ENCODE peak calls at places on chromosomes 11 and 22, in seven cellular contexts. W is bronchial epithelial cell, Z is heart left ventricle, Q is Karpas-422, V is GM23248, O is GM23338, P is left ventricle myocardium inferior. L is an unnamed sample. For H3K36me3, the result is how much of the 10 kb centered on the place peaks cover.

GRCh38 chr22:41411021-41411851 is 29.5 kb downstream of the TEF start:
- DNase-seq in Q (no peak), P (peak), W (no peak), O (no peak), Z (peak), V (peak), L (peak)

GRCh38 chr11:3840870-3841425 is at the start of gene RHOG:
- DNase-seq in O (peak), Q (peak), Z (peak), W (peak), P (peak), V (peak), L (peak)

GRCh38 chr11:116787786-116788486 is at the start of gene ZPR1:
- DNase-seq in Q (peak), V (peak), W (peak), O (peak), P (peak), Z (peak), L (peak)

GRCh38 chr11:35740061-35740824 is 77.7 kb downstream of the TRIM44 start:
- DNase-seq in V (no peak), W (no peak), O (no peak), Q (no peak), Z (no peak), P (no peak), L (no peak)

GRCh38 chr11:61183645-61184044 is 19.7 kb upstream of the PGA3 start:
- DNase-seq in O (no peak), Q (no peak), V (no peak), W (no peak), Z (no peak), P (no peak), L (no peak)

GRCh38 chr11:35272391-35272821 is 133.4 kb downstream of the CD44 start:
- DNase-seq in O (no peak), W (no peak), V (no peak), Z (no peak), Q (no peak), P (no peak), L (no peak)

GRCh38 chr11:42595856-42596255 is 715.9 kb upstream of the API5 start:
- DNase-seq in W (no peak), P (no peak), Z (no peak), O (peak), V (no peak), Q (no peak), L (peak)

GRCh38 chr11:30000986-30001385 is 15.8 kb downstream of the KCNA4 start:
- DNase-seq in Z (peak), W (no peak), Q (no peak), P (no peak), V (no peak), O (peak), L (no peak)

GRCh38 chr11:126114486-126115252 is 52.0 kb upstream of the CDON start:
- DNase-seq in Z (no peak), O (no peak), V (peak), Q (no peak), W (no peak), P (no peak), L (no peak)

GRCh38 chr11:131710511-131710910 is 340.1 kb downstream of the NTM start:
- DNase-seq in W (peak), Q (no peak), P (no peak), O (no peak), Z (no peak), V (peak), L (no peak)

GRCh38 chr11:118448294-118448693 is 12.0 kb downstream of the KMT2A start:
- DNase-seq in W (peak), O (no peak), Q (no peak), P (no peak), Z (no peak), V (peak), L (no peak)
- H3K4me3 ChIP-seq in W (no peak), O (no peak), Q (no peak), P (no peak), Z (no peak), V (peak), L (no peak)

DNA sequence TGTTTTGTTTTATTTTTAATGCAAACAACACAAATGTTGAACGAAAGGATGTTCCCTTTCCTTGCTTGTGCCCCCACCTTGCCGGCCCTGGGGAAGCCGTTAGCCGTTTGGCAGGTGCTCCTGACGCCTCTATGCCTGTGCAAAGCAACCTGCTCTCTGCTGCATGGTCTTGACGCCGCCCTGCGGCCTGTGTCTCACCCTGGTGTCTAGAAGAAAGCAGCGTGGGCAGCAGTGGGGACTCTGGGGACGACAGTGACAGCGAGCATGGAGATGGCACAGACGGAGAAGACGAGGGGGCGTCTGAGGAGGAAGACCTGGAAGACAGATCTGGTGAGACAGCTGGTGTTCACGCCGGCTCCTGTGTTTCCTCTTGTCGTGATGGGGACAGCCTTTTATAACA is 5.5 kb downstream of the PHRF1 start:
- DNase-seq in Z (no peak), V (no peak), O (no peak), Q (no peak), P (no peak), W (no peak), L (no peak)
- H3K36me3 ChIP-seq in Z (under half), V (under half), O (under half), Q (under half), P (under half), W (under half), L (under half)

DNA sequence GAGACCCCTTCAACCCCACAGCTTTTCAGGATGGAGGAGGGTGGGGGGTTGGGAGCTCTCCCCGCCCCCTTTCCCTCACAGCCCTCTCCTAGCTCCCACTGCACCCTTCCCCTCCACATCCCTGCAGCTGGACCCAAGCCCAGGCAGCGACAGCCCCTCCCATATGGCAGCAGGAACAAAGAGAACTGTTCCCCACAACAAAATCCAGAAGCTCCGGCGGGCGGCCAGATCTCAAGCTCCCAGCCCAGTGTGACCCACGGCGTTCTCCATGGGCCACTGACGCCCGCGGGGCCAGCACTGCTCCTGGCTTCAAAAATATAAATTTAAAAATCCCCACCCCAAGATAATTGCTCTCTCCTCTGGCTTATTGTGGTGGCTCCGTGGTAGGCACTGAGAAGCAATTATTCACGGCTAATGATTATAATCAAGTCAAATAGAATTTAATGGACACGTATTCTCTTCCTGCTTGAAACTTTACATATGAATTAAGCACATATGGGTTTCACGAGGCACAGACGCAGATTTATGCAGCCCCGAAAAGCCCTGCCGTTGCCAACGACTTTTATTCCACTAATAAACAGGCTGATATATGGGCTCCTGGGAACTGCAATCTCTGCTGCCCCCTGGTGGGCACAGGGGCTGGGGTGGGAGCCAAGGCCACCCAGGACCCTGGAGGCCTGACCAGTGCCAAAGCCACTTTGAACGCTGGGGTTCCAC is 17.6 kb downstream of the MACROD1 start:
- DNase-seq in P (peak), W (peak), V (peak), O (peak), Q (peak), Z (peak), L (peak)
- H3K4me3 ChIP-seq in P (peak), W (no peak), V (peak), O (peak), Q (no peak), Z (peak), L (no peak)

GRCh38 chr22:46826438-46826837 is 64.0 kb downstream of the TBC1D22A start:
- DNase-seq in Q (no peak), W (no peak), Z (no peak), V (no peak), O (no peak), P (no peak), L (peak)
- H3K36me3 ChIP-seq in Q (half or more), W (under half), Z (under half), V (under half), O (under half), P (under half), L (under half)